ENCODE peak calls at places on chromosomes 6 and 20, in eight cellular contexts. One of them, this sample, is unnamed.

GRCh38 chr6:1913572-1913971 is 303.9 kb downstream of the FOXC1 start:
- DNase-seq in NCI-H774: no peak
- DNase-seq in omental fat pad: no peak
- DNase-seq in activated CD4-positive, CD25-positive, alpha-beta regulatory T cell: no peak
- DNase-seq in activated CD8-positive, alpha-beta T cell treated with anti-CD3 and anti-CD28 coated beads, Interleukin-2, amount 10 ng/mL, durations not matched to agents 7 days and 5 days: no peak
- DNase-seq in nephron progenitor cell: no peak
- DNase-seq in Calu3: no peak
- DNase-seq in retinal pigment epithelial cell: no peak
- DNase-seq in this sample: no peak

GRCh38 chr6:150490586-150490985 is 109.1 kb upstream of the PLEKHG1 start:
- DNase-seq in NCI-H774: no peak
- DNase-seq in omental fat pad: no peak
- DNase-seq in activated CD4-positive, CD25-positive, alpha-beta regulatory T cell: no peak
- DNase-seq in activated CD8-positive, alpha-beta T cell treated with anti-CD3 and anti-CD28 coated beads, Interleukin-2, amount 10 ng/mL, durations not matched to agents 7 days and 5 days: no peak
- DNase-seq in nephron progenitor cell: no peak
- DNase-seq in Calu3: peak; percentile 59
- DNase-seq in retinal pigment epithelial cell: no peak
- DNase-seq in this sample: no peak

GRCh38 chr6:151004415-151005024 is 139.0 kb downstream of the MTHFD1L start:
- DNase-seq in NCI-H774: peak; percentile 69
- DNase-seq in omental fat pad: no peak
- DNase-seq in activated CD4-positive, CD25-positive, alpha-beta regulatory T cell: no peak
- DNase-seq in activated CD8-positive, alpha-beta T cell treated with anti-CD3 and anti-CD28 coated beads, Interleukin-2, amount 10 ng/mL, durations not matched to agents 7 days and 5 days: no peak
- DNase-seq in nephron progenitor cell: no peak
- DNase-seq in Calu3: peak; percentile 2
- DNase-seq in retinal pigment epithelial cell: peak; percentile 58
- DNase-seq in this sample: no peak

GRCh38 chr6:148608211-148608951 is 138.4 kb upstream of the UST start:
- DNase-seq in NCI-H774: no peak
- DNase-seq in omental fat pad: no peak
- DNase-seq in activated CD4-positive, CD25-positive, alpha-beta regulatory T cell: no peak
- DNase-seq in activated CD8-positive, alpha-beta T cell treated with anti-CD3 and anti-CD28 coated beads, Interleukin-2, amount 10 ng/mL, durations not matched to agents 7 days and 5 days: no peak
- DNase-seq in nephron progenitor cell: no peak
- DNase-seq in Calu3: peak; percentile 3
- DNase-seq in retinal pigment epithelial cell: no peak
- DNase-seq in this sample: no peak

GRCh38 chr6:169224185-169224695 is 29.4 kb downstream of the THBS2 start:
- DNase-seq in NCI-H774: no peak
- DNase-seq in omental fat pad: peak; percentile 23
- DNase-seq in activated CD4-positive, CD25-positive, alpha-beta regulatory T cell: no peak
- DNase-seq in activated CD8-positive, alpha-beta T cell treated with anti-CD3 and anti-CD28 coated beads, Interleukin-2, amount 10 ng/mL, durations not matched to agents 7 days and 5 days: no peak
- DNase-seq in nephron progenitor cell: no peak
- DNase-seq in Calu3: no peak
- DNase-seq in retinal pigment epithelial cell: no peak
- DNase-seq in this sample: no peak

GRCh38 chr6:113995632-113996031 is 24.7 kb upstream of the HDAC2 start:
- DNase-seq in NCI-H774: peak; percentile 91
- DNase-seq in omental fat pad: no peak
- DNase-seq in activated CD4-positive, CD25-positive, alpha-beta regulatory T cell: no peak
- DNase-seq in activated CD8-positive, alpha-beta T cell treated with anti-CD3 and anti-CD28 coated beads, Interleukin-2, amount 10 ng/mL, durations not matched to agents 7 days and 5 days: no peak
- DNase-seq in nephron progenitor cell: peak; percentile 14
- DNase-seq in Calu3: no peak
- DNase-seq in retinal pigment epithelial cell: peak; percentile 76
- DNase-seq in this sample: no peak

GRCh38 chr20:51402201-51402600 is 140.3 kb downstream of the NFATC2 start:
- DNase-seq in NCI-H774: no peak
- DNase-seq in omental fat pad: no peak
- DNase-seq in activated CD4-positive, CD25-positive, alpha-beta regulatory T cell: no peak
- DNase-seq in activated CD8-positive, alpha-beta T cell treated with anti-CD3 and anti-CD28 coated beads, Interleukin-2, amount 10 ng/mL, durations not matched to agents 7 days and 5 days: peak; percentile 76
- DNase-seq in nephron progenitor cell: no peak
- DNase-seq in Calu3: no peak
- DNase-seq in retinal pigment epithelial cell: no peak
- DNase-seq in this sample: peak; percentile 46

GRCh38 chr6:16140607-16141006 is 11.7 kb downstream of the MYLIP start:
- DNase-seq in NCI-H774: no peak
- DNase-seq in omental fat pad: no peak
- DNase-seq in activated CD4-positive, CD25-positive, alpha-beta regulatory T cell: no peak
- DNase-seq in activated CD8-positive, alpha-beta T cell treated with anti-CD3 and anti-CD28 coated beads, Interleukin-2, amount 10 ng/mL, durations not matched to agents 7 days and 5 days: no peak
- DNase-seq in nephron progenitor cell: no peak
- DNase-seq in Calu3: no peak
- DNase-seq in retinal pigment epithelial cell: no peak
- DNase-seq in this sample: no peak

GRCh38 chr20:52049001-52049731 is 142.4 kb downstream of the ZFP64 start:
- DNase-seq in NCI-H774: no peak
- DNase-seq in omental fat pad: no peak
- DNase-seq in activated CD4-positive, CD25-positive, alpha-beta regulatory T cell: no peak
- DNase-seq in activated CD8-positive, alpha-beta T cell treated with anti-CD3 and anti-CD28 coated beads, Interleukin-2, amount 10 ng/mL, durations not matched to agents 7 days and 5 days: no peak
- DNase-seq in nephron progenitor cell: peak; percentile 15
- DNase-seq in Calu3: no peak
- DNase-seq in retinal pigment epithelial cell: no peak
- DNase-seq in this sample: no peak

GRCh38 chr20:58025233-58025632 is 203.2 kb downstream of the ANKRD60 start:
- DNase-seq in NCI-H774: no peak
- DNase-seq in omental fat pad: no peak
- DNase-seq in activated CD4-positive, CD25-positive, alpha-beta regulatory T cell: no peak
- DNase-seq in activated CD8-positive, alpha-beta T cell treated with anti-CD3 and anti-CD28 coated beads, Interleukin-2, amount 10 ng/mL, durations not matched to agents 7 days and 5 days: no peak
- DNase-seq in nephron progenitor cell: no peak
- DNase-seq in Calu3: no peak
- DNase-seq in retinal pigment epithelial cell: no peak
- DNase-seq in this sample: no peak

GRCh38 chr6:111871725-111872520 is 1.3 kb downstream of the FYN start:
- DNase-seq in NCI-H774: peak; percentile 45
- DNase-seq in omental fat pad: no peak
- DNase-seq in activated CD4-positive, CD25-positive, alpha-beta regulatory T cell: no peak
- DNase-seq in activated CD8-positive, alpha-beta T cell treated with anti-CD3 and anti-CD28 coated beads, Interleukin-2, amount 10 ng/mL, durations not matched to agents 7 days and 5 days: peak; percentile 54
- DNase-seq in nephron progenitor cell: peak; percentile 61
- DNase-seq in Calu3: peak; percentile 19
- DNase-seq in retinal pigment epithelial cell: no peak
- DNase-seq in this sample: peak; percentile 41

GRCh38 chr20:33604991-33605370 is 57.1 kb upstream of the C20orf144 start:
- DNase-seq in NCI-H774: no peak
- DNase-seq in omental fat pad: no peak
- DNase-seq in activated CD4-positive, CD25-positive, alpha-beta regulatory T cell: no peak
- DNase-seq in activated CD8-positive, alpha-beta T cell treated with anti-CD3 and anti-CD28 coated beads, Interleukin-2, amount 10 ng/mL, durations not matched to agents 7 days and 5 days: no peak
- DNase-seq in nephron progenitor cell: no peak
- DNase-seq in Calu3: no peak
- DNase-seq in retinal pigment epithelial cell: no peak
- DNase-seq in this sample: no peak